ENCODE peak calls at places on chromosomes 5 and 9, in nine cellular contexts. One of them, this sample, is unnamed.

GRCh38 chr5:136205061-136205702 is 12.2 kb upstream of the SMIM32 start:
- DNase-seq in fibroblast of pulmonary artery: no peak
- DNase-seq in ovary: no peak
- DNase-seq in foreskin fibroblast: no peak
- DNase-seq in PC-9: no peak
- DNase-seq in heart right ventricle: no peak
- DNase-seq in right atrium auricular region: no peak
- DNase-seq in AG09309: no peak
- DNase-seq in omental fat pad: no peak
- DNase-seq in this sample: no peak

GRCh38 chr9:69141851-69142250 is 32.2 kb upstream of the TJP2 start:
- DNase-seq in fibroblast of pulmonary artery: no peak
- DNase-seq in ovary: no peak
- DNase-seq in foreskin fibroblast: no peak
- DNase-seq in PC-9: no peak
- DNase-seq in heart right ventricle: no peak
- DNase-seq in right atrium auricular region: no peak
- DNase-seq in AG09309: no peak
- DNase-seq in omental fat pad: no peak
- DNase-seq in this sample: no peak

GRCh38 chr9:130535818-130536521 is 43.4 kb upstream of the FUBP3 start:
- DNase-seq in fibroblast of pulmonary artery: peak
- DNase-seq in ovary: peak
- DNase-seq in foreskin fibroblast: peak
- DNase-seq in PC-9: no peak
- DNase-seq in heart right ventricle: peak
- DNase-seq in right atrium auricular region: no peak
- DNase-seq in AG09309: peak
- DNase-seq in omental fat pad: no peak
- DNase-seq in this sample: no peak

GRCh38 chr5:132422720-132423442 is 53.4 kb downstream of the SLC22A5 start:
- DNase-seq in fibroblast of pulmonary artery: peak
- DNase-seq in ovary: no peak
- DNase-seq in foreskin fibroblast: peak
- DNase-seq in PC-9: no peak
- DNase-seq in heart right ventricle: peak
- DNase-seq in right atrium auricular region: peak
- DNase-seq in AG09309: no peak
- DNase-seq in omental fat pad: no peak
- DNase-seq in this sample: peak

GRCh38 chr5:17204133-17204489 is 13.3 kb upstream of the BASP1 start:
- DNase-seq in fibroblast of pulmonary artery: no peak
- DNase-seq in ovary: no peak
- DNase-seq in foreskin fibroblast: no peak
- DNase-seq in PC-9: no peak
- DNase-seq in heart right ventricle: no peak
- DNase-seq in right atrium auricular region: peak
- DNase-seq in AG09309: no peak
- DNase-seq in omental fat pad: no peak
- DNase-seq in this sample: no peak

GRCh38 chr5:137604348-137605095 is 105.4 kb upstream of the SPOCK1 start:
- DNase-seq in fibroblast of pulmonary artery: no peak
- DNase-seq in ovary: no peak
- DNase-seq in foreskin fibroblast: no peak
- DNase-seq in PC-9: no peak
- DNase-seq in heart right ventricle: no peak
- DNase-seq in right atrium auricular region: no peak
- DNase-seq in AG09309: no peak
- DNase-seq in omental fat pad: no peak
- DNase-seq in this sample: no peak

GRCh38 chr5:19859020-19859419 is 129.0 kb downstream of the CDH18 start:
- DNase-seq in fibroblast of pulmonary artery: no peak
- DNase-seq in ovary: no peak
- DNase-seq in foreskin fibroblast: no peak
- DNase-seq in PC-9: no peak
- DNase-seq in heart right ventricle: no peak
- DNase-seq in right atrium auricular region: no peak
- DNase-seq in AG09309: no peak
- DNase-seq in omental fat pad: no peak
- DNase-seq in this sample: no peak

GRCh38 chr9:114805670-114806551 is at the start of gene TNFSF15:
- DNase-seq in fibroblast of pulmonary artery: no peak
- DNase-seq in ovary: peak
- DNase-seq in foreskin fibroblast: no peak
- DNase-seq in PC-9: peak
- DNase-seq in heart right ventricle: peak
- DNase-seq in right atrium auricular region: peak
- DNase-seq in AG09309: no peak
- DNase-seq in omental fat pad: no peak
- DNase-seq in this sample: peak

GRCh38 chr5:157926953-157927352 is 68.0 kb upstream of the CLINT1 start:
- DNase-seq in fibroblast of pulmonary artery: no peak
- DNase-seq in ovary: no peak
- DNase-seq in foreskin fibroblast: no peak
- DNase-seq in PC-9: no peak
- DNase-seq in heart right ventricle: no peak
- DNase-seq in right atrium auricular region: no peak
- DNase-seq in AG09309: no peak
- DNase-seq in omental fat pad: no peak
- DNase-seq in this sample: no peak

GRCh38 chr5:14243768-14244167 is 100.6 kb downstream of the TRIO start:
- DNase-seq in fibroblast of pulmonary artery: no peak
- DNase-seq in ovary: no peak
- DNase-seq in foreskin fibroblast: no peak
- DNase-seq in PC-9: no peak
- DNase-seq in heart right ventricle: no peak
- DNase-seq in right atrium auricular region: no peak
- DNase-seq in AG09309: no peak
- DNase-seq in omental fat pad: no peak
- DNase-seq in this sample: no peak

GRCh38 chr5:53041071-53041692 is 52.0 kb downstream of the ITGA2 start:
- DNase-seq in fibroblast of pulmonary artery: peak
- DNase-seq in ovary: no peak
- DNase-seq in foreskin fibroblast: peak
- DNase-seq in PC-9: no peak
- DNase-seq in heart right ventricle: no peak
- DNase-seq in right atrium auricular region: no peak
- DNase-seq in AG09309: no peak
- DNase-seq in omental fat pad: no peak
- DNase-seq in this sample: no peak

GRCh38 chr5:145543968-145544367 is 291.2 kb downstream of the PRELID2 start:
- DNase-seq in fibroblast of pulmonary artery: no peak
- DNase-seq in ovary: no peak
- DNase-seq in foreskin fibroblast: no peak
- DNase-seq in PC-9: no peak
- DNase-seq in heart right ventricle: no peak
- DNase-seq in right atrium auricular region: no peak
- DNase-seq in AG09309: no peak
- DNase-seq in omental fat pad: no peak
- DNase-seq in this sample: no peak

GRCh38 chr5:153476767-153477166 is 13.7 kb upstream of the GRIA1 start:
- DNase-seq in fibroblast of pulmonary artery: peak
- DNase-seq in ovary: no peak
- DNase-seq in foreskin fibroblast: peak
- DNase-seq in PC-9: no peak
- DNase-seq in heart right ventricle: no peak
- DNase-seq in right atrium auricular region: no peak
- DNase-seq in AG09309: peak
- DNase-seq in omental fat pad: no peak
- DNase-seq in this sample: no peak
- TF ChIP-seq CTCF in fibroblast of pulmonary artery: peak
- TF ChIP-seq CTCF in ovary: no peak
- TF ChIP-seq CTCF in foreskin fibroblast: peak
- TF ChIP-seq CTCF in PC-9: no peak
- TF ChIP-seq CTCF in heart right ventricle: no peak
- TF ChIP-seq CTCF in right atrium auricular region: no peak
- TF ChIP-seq CTCF in AG09309: peak
- TF ChIP-seq CTCF in omental fat pad: no peak
- TF ChIP-seq CTCF in this sample: no peak

GRCh38 chr9:19470981-19471650 is 62.3 kb downstream of the ACER2 start:
- DNase-seq in fibroblast of pulmonary artery: peak
- DNase-seq in ovary: no peak
- DNase-seq in foreskin fibroblast: peak
- DNase-seq in PC-9: no peak
- DNase-seq in heart right ventricle: no peak
- DNase-seq in right atrium auricular region: no peak
- DNase-seq in AG09309: no peak
- DNase-seq in omental fat pad: no peak
- DNase-seq in this sample: no peak

GRCh38 chr9:19471737-19472648 is 63.2 kb downstream of the ACER2 start:
- DNase-seq in fibroblast of pulmonary artery: peak
- DNase-seq in ovary: peak
- DNase-seq in foreskin fibroblast: peak
- DNase-seq in PC-9: peak
- DNase-seq in heart right ventricle: peak
- DNase-seq in right atrium auricular region: peak
- DNase-seq in AG09309: no peak
- DNase-seq in omental fat pad: no peak
- DNase-seq in this sample: peak

GRCh38 chr9:19470567-19470966 is 61.8 kb downstream of the ACER2 start:
- DNase-seq in fibroblast of pulmonary artery: no peak
- DNase-seq in ovary: no peak
- DNase-seq in foreskin fibroblast: no peak
- DNase-seq in PC-9: no peak
- DNase-seq in heart right ventricle: no peak
- DNase-seq in right atrium auricular region: no peak
- DNase-seq in AG09309: no peak
- DNase-seq in omental fat pad: no peak
- DNase-seq in this sample: no peak

GRCh38 chr9:19473605-19474004 is 64.8 kb downstream of the ACER2 start:
- DNase-seq in fibroblast of pulmonary artery: no peak
- DNase-seq in ovary: no peak
- DNase-seq in foreskin fibroblast: no peak
- DNase-seq in PC-9: no peak
- DNase-seq in heart right ventricle: no peak
- DNase-seq in right atrium auricular region: no peak
- DNase-seq in AG09309: no peak
- DNase-seq in omental fat pad: no peak
- DNase-seq in this sample: no peak
- TF ChIP-seq CTCF in fibroblast of pulmonary artery: no peak
- TF ChIP-seq CTCF in ovary: no peak
- TF ChIP-seq CTCF in foreskin fibroblast: no peak
- TF ChIP-seq CTCF in PC-9: no peak
- TF ChIP-seq CTCF in heart right ventricle: no peak
- TF ChIP-seq CTCF in right atrium auricular region: no peak
- TF ChIP-seq CTCF in AG09309: no peak
- TF ChIP-seq CTCF in omental fat pad: no peak
- TF ChIP-seq CTCF in this sample: no peak

DNA sequence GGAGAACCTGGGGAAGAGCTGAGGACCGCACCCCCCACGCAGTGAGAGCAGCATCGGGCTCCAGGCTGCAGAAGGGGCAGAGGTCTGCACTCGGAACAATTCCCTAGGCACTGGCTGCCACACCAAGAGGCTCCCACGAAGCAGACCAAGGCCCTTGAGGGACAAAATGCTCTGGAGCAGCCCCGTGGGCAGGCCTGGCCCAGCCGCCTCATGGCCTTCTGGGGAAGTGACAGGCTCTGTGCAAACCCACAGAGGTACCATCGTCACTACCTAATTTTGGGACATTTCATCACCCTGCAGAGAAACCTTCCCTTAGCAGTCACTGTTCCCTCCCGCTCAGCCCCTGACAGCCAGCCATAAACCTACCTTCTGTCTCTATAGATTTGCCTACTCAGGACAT is 15.9 kb downstream of the FBXW5 start:
- DNase-seq in fibroblast of pulmonary artery: no peak
- DNase-seq in ovary: no peak
- DNase-seq in foreskin fibroblast: no peak
- DNase-seq in PC-9: no peak
- DNase-seq in heart right ventricle: peak
- DNase-seq in right atrium auricular region: no peak
- DNase-seq in AG09309: no peak
- DNase-seq in omental fat pad: no peak
- DNase-seq in this sample: no peak
- TF ChIP-seq CTCF in fibroblast of pulmonary artery: no peak
- TF ChIP-seq CTCF in ovary: no peak
- TF ChIP-seq CTCF in foreskin fibroblast: no peak
- TF ChIP-seq CTCF in PC-9: no peak
- TF ChIP-seq CTCF in heart right ventricle: peak
- TF ChIP-seq CTCF in right atrium auricular region: no peak
- TF ChIP-seq CTCF in AG09309: no peak
- TF ChIP-seq CTCF in omental fat pad: no peak
- TF ChIP-seq CTCF in this sample: no peak

DNA sequence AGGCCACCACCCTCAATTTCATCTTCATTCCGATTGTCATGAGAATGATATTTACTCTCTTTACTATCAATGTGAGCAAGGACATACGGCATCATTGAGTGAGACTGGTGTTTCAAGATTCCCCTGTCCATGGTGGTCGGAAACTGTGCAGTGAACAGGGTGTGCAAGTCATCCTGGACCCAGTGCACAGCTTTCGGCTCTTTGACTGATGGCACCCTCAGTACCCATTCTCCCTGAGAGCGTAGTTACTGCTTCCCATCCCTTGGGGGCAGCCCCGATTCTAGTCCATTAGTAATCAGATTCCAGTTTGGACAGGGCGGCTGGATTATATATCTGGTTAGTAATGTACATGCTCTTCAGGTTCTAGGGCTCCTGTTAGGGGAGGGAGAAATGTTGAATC is 61.7 kb upstream of the SUB1 start:
- DNase-seq in fibroblast of pulmonary artery: no peak
- DNase-seq in ovary: no peak
- DNase-seq in foreskin fibroblast: peak
- DNase-seq in PC-9: no peak
- DNase-seq in heart right ventricle: no peak
- DNase-seq in right atrium auricular region: no peak
- DNase-seq in AG09309: no peak
- DNase-seq in omental fat pad: no peak
- DNase-seq in this sample: no peak
- TF ChIP-seq CTCF in fibroblast of pulmonary artery: no peak
- TF ChIP-seq CTCF in ovary: no peak
- TF ChIP-seq CTCF in foreskin fibroblast: no peak
- TF ChIP-seq CTCF in PC-9: peak
- TF ChIP-seq CTCF in heart right ventricle: no peak
- TF ChIP-seq CTCF in right atrium auricular region: no peak
- TF ChIP-seq CTCF in AG09309: no peak
- TF ChIP-seq CTCF in omental fat pad: no peak
- TF ChIP-seq CTCF in this sample: no peak

GRCh38 chr5:61675015-61675692 is 343.1 kb downstream of the ZSWIM6 start:
- DNase-seq in fibroblast of pulmonary artery: no peak
- DNase-seq in ovary: no peak
- DNase-seq in foreskin fibroblast: no peak
- DNase-seq in PC-9: no peak
- DNase-seq in heart right ventricle: no peak
- DNase-seq in right atrium auricular region: no peak
- DNase-seq in AG09309: no peak
- DNase-seq in omental fat pad: no peak
- DNase-seq in this sample: no peak
- TF ChIP-seq CTCF in fibroblast of pulmonary artery: no peak
- TF ChIP-seq CTCF in ovary: no peak
- TF ChIP-seq CTCF in foreskin fibroblast: no peak
- TF ChIP-seq CTCF in PC-9: no peak
- TF ChIP-seq CTCF in heart right ventricle: no peak
- TF ChIP-seq CTCF in right atrium auricular region: no peak
- TF ChIP-seq CTCF in AG09309: peak
- TF ChIP-seq CTCF in omental fat pad: no peak
- TF ChIP-seq CTCF in this sample: no peak

GRCh38 chr5:98109561-98110006 is 663.9 kb upstream of the RGMB start:
- DNase-seq in fibroblast of pulmonary artery: peak
- DNase-seq in ovary: no peak
- DNase-seq in foreskin fibroblast: peak
- DNase-seq in PC-9: no peak
- DNase-seq in heart right ventricle: no peak
- DNase-seq in right atrium auricular region: no peak
- DNase-seq in AG09309: peak
- DNase-seq in omental fat pad: no peak
- DNase-seq in this sample: no peak
- TF ChIP-seq CTCF in fibroblast of pulmonary artery: no peak
- TF ChIP-seq CTCF in ovary: no peak
- TF ChIP-seq CTCF in foreskin fibroblast: no peak
- TF ChIP-seq CTCF in PC-9: no peak
- TF ChIP-seq CTCF in heart right ventricle: no peak
- TF ChIP-seq CTCF in right atrium auricular region: no peak
- TF ChIP-seq CTCF in AG09309: no peak
- TF ChIP-seq CTCF in omental fat pad: no peak
- TF ChIP-seq CTCF in this sample: no peak